ENCODE peak calls at places on chromosome 15, in four cellular contexts. U, Y, E and P are unnamed samples.

GRCh38 chr15:62783303-62783957 is 259.1 kb upstream of the TPM1 start:
- DNase-seq in U (peak), E (peak), Y (peak), P (peak)

GRCh38 chr15:37035349-37035748 is 65.0 kb downstream of the MEIS2 start:
- DNase-seq in Y (peak), U (no peak), E (no peak), P (no peak)

GRCh38 chr15:60555814-60556213 is 76.9 kb upstream of the ICE2 start:
- DNase-seq in Y (no peak), E (no peak), U (no peak), P (no peak)

GRCh38 chr15:41992803-41993190 is 20.4 kb upstream of the EHD4 start:
- DNase-seq in Y (no peak), U (no peak), E (no peak), P (no peak)

GRCh38 chr15:82966671-82967071 is 14.2 kb upstream of the HOMER2 start:
- DNase-seq in Y (no peak), E (no peak), U (no peak), P (no peak)

GRCh38 chr15:57914350-57915055 is 151.0 kb downstream of the ALDH1A2 start:
- DNase-seq in E (no peak), Y (no peak), U (no peak), P (no peak)

GRCh38 chr15:31740203-31740602 is 290.1 kb upstream of the CHRNA7 start:
- DNase-seq in Y (peak), U (no peak), E (no peak), P (no peak)

GRCh38 chr15:73368301-73369072 is at the start of gene HCN4:
- DNase-seq in Y (no peak), U (no peak), E (no peak), P (no peak)

GRCh38 chr15:68412218-68412617 is 19.7 kb downstream of the ITGA11 start:
- DNase-seq in U (no peak), E (no peak), Y (no peak), P (no peak)

GRCh38 chr15:48564690-48565089 is 80.8 kb downstream of the FBN1 start:
- DNase-seq in U (no peak), E (no peak), Y (no peak), P (no peak)

DNA sequence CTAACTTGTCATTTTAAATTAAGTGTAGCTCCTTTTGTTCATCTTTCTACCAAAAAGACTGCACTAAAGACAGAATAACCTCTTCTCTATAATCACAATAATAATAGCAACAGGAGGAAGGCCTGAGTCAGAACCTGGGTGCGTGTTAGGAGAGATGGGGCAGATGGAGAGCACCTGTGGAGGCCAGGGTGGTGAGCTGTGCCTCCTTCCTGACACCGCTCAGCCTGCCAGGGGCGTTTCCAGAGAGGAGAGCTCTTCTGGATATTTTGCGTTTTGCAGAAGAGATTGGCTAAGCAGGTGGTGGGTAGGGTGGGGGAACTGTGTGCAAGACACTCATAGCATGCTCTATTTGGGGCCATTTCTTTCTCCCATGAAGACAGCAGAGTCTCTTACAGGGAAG is 83.5 kb downstream of the MEGF11 start:
- DNase-seq in U (no peak), Y (no peak), E (no peak), P (no peak)
- H3K4me3 ChIP-seq in U (no peak), Y (no peak), E (no peak), P (no peak)

GRCh38 chr15:25860885-25861866 is 2.0 kb downstream of the ATP10A start:
- DNase-seq in U (peak), E (no peak), Y (no peak), P (no peak)

GRCh38 chr15:25863968-25864580 is 947 bp upstream of the ATP10A start:
- DNase-seq in E (no peak), U (no peak), Y (no peak), P (no peak)

GRCh38 chr15:25862087-25862468 is 1.0 kb downstream of the ATP10A start:
- DNase-seq in U (peak), Y (no peak), E (no peak), P (no peak)

GRCh38 chr15:25863067-25863967 is at the start of gene ATP10A:
- DNase-seq in U (peak), E (peak), Y (peak), P (peak)

GRCh38 chr15:25862469-25863066 is 559 bp downstream of the ATP10A start:
- DNase-seq in E (no peak), Y (peak), U (no peak), P (peak)
- TF ChIP-seq CTCF in E (no peak), Y (no peak), U (no peak), P (no peak)

DNA sequence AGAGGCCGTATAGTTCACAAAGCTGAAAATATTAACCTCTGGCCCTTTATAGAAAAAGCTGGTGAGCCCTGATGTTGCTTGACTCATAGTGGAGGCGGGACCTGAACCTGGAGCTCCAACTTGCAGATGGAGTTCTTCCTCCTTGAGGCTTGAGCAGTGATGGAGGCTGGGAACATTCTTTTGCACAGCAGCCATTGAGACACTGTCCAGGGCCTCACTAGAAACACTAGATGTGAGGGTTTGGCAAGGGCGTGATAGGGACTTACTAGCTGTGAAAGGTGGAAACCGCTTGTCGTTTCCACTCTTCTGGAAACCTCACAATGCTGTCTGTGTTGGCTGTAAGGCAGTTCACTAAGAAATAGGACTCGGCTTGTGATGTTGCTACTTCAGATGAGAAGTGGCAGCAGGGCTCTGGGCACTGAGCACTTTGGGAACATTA is 12.5 kb downstream of the SMAD6 start:
- DNase-seq in U (peak), Y (peak), E (no peak), P (peak)
- H3K4me3 ChIP-seq in U (no peak), Y (no peak), E (no peak), P (no peak)

GRCh38 chr15:91279481-91279880 is 179.4 kb downstream of the SV2B start:
- DNase-seq in U (no peak), E (no peak), Y (no peak), P (no peak)

GRCh38 chr15:91278956-91279355 is 178.9 kb downstream of the SV2B start:
- DNase-seq in Y (no peak), E (no peak), U (no peak), P (no peak)

GRCh38 chr15:91283155-91283554 is 183.1 kb downstream of the SV2B start:
- DNase-seq in U (no peak), Y (no peak), E (no peak), P (no peak)

GRCh38 chr15:91281991-91282390 is 181.9 kb downstream of the SV2B start:
- DNase-seq in Y (no peak), E (no peak), U (no peak), P (no peak)
- TF ChIP-seq CTCF in Y (no peak), E (no peak), U (no peak), P (no peak)

GRCh38 chr15:79640206-79640605 is 208.1 kb downstream of the MINAR1 start:
- DNase-seq in E (peak), Y (peak), U (peak), P (peak)
- H3K4me3 ChIP-seq in E (no peak), Y (no peak), U (no peak), P (no peak)

DNA sequence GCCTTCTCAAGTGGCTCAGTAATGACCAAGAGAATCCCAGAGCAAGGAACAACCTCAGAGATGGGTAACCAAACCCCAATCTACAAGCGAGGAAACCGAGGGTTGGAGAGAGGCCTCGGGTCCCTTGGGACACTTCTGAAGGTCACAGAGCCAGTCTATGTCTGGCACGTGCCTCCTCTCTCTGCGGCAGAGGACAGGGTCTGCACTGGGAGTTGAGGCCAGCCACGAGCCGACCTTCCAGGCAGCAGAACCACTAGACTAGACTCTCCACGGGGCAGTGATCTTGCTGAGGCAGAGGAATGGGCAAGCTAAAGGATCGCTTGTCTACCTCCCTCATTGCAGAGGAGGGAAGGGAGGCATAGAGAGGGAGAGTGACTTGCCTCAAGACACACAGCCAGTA is 100.6 kb upstream of the SMAD3 start:
- DNase-seq in U (no peak), Y (no peak), E (no peak), P (no peak)
- TF ChIP-seq CTCF in U (no peak), Y (no peak), E (no peak), P (no peak)

DNA sequence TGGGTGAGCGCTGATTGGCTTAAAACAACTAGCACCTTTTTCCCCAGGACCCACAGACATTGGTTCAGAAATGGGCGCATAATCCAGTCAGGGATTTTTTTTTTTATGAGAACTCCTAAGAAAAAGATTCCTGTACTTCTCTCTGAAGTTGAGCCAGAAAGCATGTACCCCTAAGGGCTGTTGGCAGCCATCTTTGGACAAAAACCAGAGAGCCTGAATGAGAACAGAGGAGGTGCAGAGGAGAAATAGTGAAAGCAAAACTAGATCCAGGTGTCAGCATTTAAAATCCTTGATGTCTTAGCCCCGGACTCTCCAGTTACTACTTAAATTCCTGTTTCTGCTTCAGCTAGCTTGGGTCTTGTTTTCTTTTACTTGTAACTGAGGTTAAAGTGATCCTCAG is 1.9 kb upstream of the SLC27A2 start:
- DNase-seq in Y (no peak), U (no peak), E (no peak), P (no peak)
- H3K4me3 ChIP-seq in Y (no peak), U (no peak), E (no peak), P (no peak)

GRCh38 chr15:74725241-74725774 is at the start of gene CYP1A1:
- DNase-seq in U (no peak), Y (no peak), E (no peak), P (no peak)

GRCh38 chr15:74727727-74728126 is 2.4 kb upstream of the CYP1A1 start:
- DNase-seq in U (no peak), Y (no peak), E (no peak), P (no peak)

GRCh38 chr15:74724570-74725240 is 623 bp downstream of the CYP1A1 start:
- DNase-seq in E (no peak), Y (no peak), U (no peak), P (no peak)

GRCh38 chr15:74726774-74727164 is 1.4 kb upstream of the CYP1A1 start:
- DNase-seq in E (no peak), Y (no peak), U (no peak), P (no peak)

GRCh38 chr15:74725845-74726773 is 781 bp upstream of the CYP1A1 start:
- DNase-seq in U (peak), E (no peak), Y (no peak), P (peak)
- TF ChIP-seq CTCF in U (no peak), E (peak), Y (no peak), P (no peak)